ENCODE peak calls at places on chromosomes 5 and 9, in ten cellular contexts. U, B, K, W, J, G, Z, I, S and V are unnamed samples.

GRCh38 chr5:149371296-149371962 is 7.7 kb downstream of the IL17B start:
- DNase-seq in K (peak), I (peak), W (peak), J (peak), S (peak), B (peak), U (peak), G (peak), Z (peak), V (no peak)

GRCh38 chr5:42912184-42912766 is 100.6 kb upstream of the SELENOP start:
- DNase-seq in G (peak), W (peak), Z (peak), U (peak), B (peak), K (peak), S (peak), I (peak), J (no peak), V (no peak)

GRCh38 chr5:9739135-9739534 is 109.0 kb upstream of the TAS2R1 start:
- DNase-seq in S (no peak), B (no peak), I (no peak), J (no peak), U (no peak), Z (peak), K (no peak), W (no peak), G (no peak), V (no peak)

GRCh38 chr9:13383216-13383615 is 103.7 kb upstream of the MPDZ start:
- DNase-seq in S (no peak), G (no peak), J (no peak), Z (no peak), K (no peak), W (no peak), U (no peak), I (no peak), B (no peak), V (no peak)

GRCh38 chr5:111277061-111277460 is 52.9 kb downstream of the CAMK4 start:
- DNase-seq in K (no peak), S (no peak), U (no peak), I (no peak), B (no peak), J (no peak), G (no peak), Z (no peak), W (no peak), V (no peak)

GRCh38 chr9:114288233-114289051 is 34.5 kb upstream of the ORM1 start:
- DNase-seq in S (no peak), W (no peak), K (no peak), J (peak), B (peak), Z (peak), G (no peak), U (peak), I (no peak), V (peak)

GRCh38 chr5:16736158-16736994 is 119.6 kb upstream of the RETREG1 start:
- DNase-seq in Z (peak), U (peak), G (no peak), W (no peak), S (no peak), K (no peak), B (peak), I (no peak), J (no peak), V (no peak)

GRCh38 chr5:134249469-134250379 is 23.9 kb upstream of the PPP2CA start:
- DNase-seq in W (no peak), I (no peak), J (no peak), Z (no peak), S (peak), K (no peak), B (peak), U (peak), G (no peak), V (peak)

GRCh38 chr5:157219491-157220271 is 39.0 kb downstream of the ITK start:
- DNase-seq in U (no peak), Z (no peak), W (no peak), S (peak), G (no peak), B (no peak), I (no peak), K (no peak), J (no peak), V (no peak)

GRCh38 chr9:128416014-128416413 is 4.6 kb upstream of the CERCAM start:
- DNase-seq in I (no peak), U (no peak), W (no peak), G (no peak), Z (no peak), K (no peak), S (no peak), J (no peak), B (no peak), V (no peak)

GRCh38 chr9:90504486-90504885 is 138.1 kb downstream of the DIRAS2 start:
- DNase-seq in I (no peak), W (no peak), Z (no peak), G (no peak), S (no peak), J (no peak), B (no peak), K (no peak), U (no peak), V (no peak)

GRCh38 chr9:91101598-91102168 is 260.0 kb downstream of the AUH start:
- DNase-seq in K (peak), G (peak), J (no peak), I (peak), Z (no peak), S (no peak), B (no peak), W (peak), U (no peak), V (no peak)

GRCh38 chr5:100852988-100853449 is 50.1 kb downstream of the ST8SIA4 start:
- DNase-seq in W (no peak), Z (no peak), U (no peak), I (peak), K (no peak), S (peak), G (no peak), B (no peak), J (no peak), V (no peak)

GRCh38 chr5:139746691-139747582 is 48.7 kb upstream of the PSD2 start:
- DNase-seq in I (peak), Z (peak), G (peak), W (peak), U (peak), K (peak), B (peak), S (no peak), J (peak), V (peak)

GRCh38 chr9:105716146-105716545 is 21.8 kb downstream of the TMEM38B start:
- DNase-seq in U (no peak), I (no peak), W (no peak), G (no peak), Z (no peak), S (no peak), B (no peak), J (no peak), K (no peak), V (no peak)

GRCh38 chr9:123108976-123109375 is 75.5 kb downstream of the GPR21 start:
- DNase-seq in J (no peak), S (no peak), G (no peak), I (no peak), K (no peak), U (no peak), B (no peak), Z (no peak), W (no peak), V (no peak)

GRCh38 chr9:125749951-125750655 is 2.9 kb downstream of the PBX3 start:
- DNase-seq in G (no peak), K (no peak), Z (no peak), W (no peak), S (no peak), B (no peak), U (peak), I (no peak), J (no peak), V (no peak)

GRCh38 chr9:34590376-34591090 is 1.0 kb upstream of the CNTFR start:
- DNase-seq in Z (no peak), J (no peak), W (no peak), B (no peak), S (no peak), I (no peak), U (no peak), G (no peak), K (no peak), V (peak)

GRCh38 chr5:169071-169727 is 22.1 kb upstream of the LRRC14B start:
- DNase-seq in W (no peak), K (no peak), U (peak), S (no peak), B (peak), I (no peak), J (peak), Z (no peak), G (no peak), V (peak)

GRCh38 chr5:44952376-44952775 is 143.6 kb downstream of the MRPS30 start:
- DNase-seq in S (peak), G (no peak), W (no peak), Z (peak), U (peak), I (peak), J (no peak), B (peak), K (no peak), V (no peak)

GRCh38 chr9:124277420-124277819 is 19.7 kb downstream of the NEK6 start:
- DNase-seq in U (no peak), K (no peak), Z (no peak), I (no peak), B (no peak), G (no peak), W (no peak), S (no peak), J (no peak), V (no peak)

GRCh38 chr5:176614805-176615478 is 5.0 kb upstream of the GPRIN1 start:
- DNase-seq in Z (no peak), W (no peak), S (peak), K (no peak), G (no peak), U (peak), J (no peak), I (no peak), B (peak), V (no peak)

GRCh38 chr5:119273391-119273839 is 82.4 kb upstream of the TNFAIP8 start:
- DNase-seq in G (no peak), I (peak), S (peak), U (no peak), W (no peak), J (no peak), Z (no peak), K (no peak), B (no peak), V (no peak)

GRCh38 chr5:143105216-143105905 is 298.1 kb downstream of the NR3C1 start:
- DNase-seq in J (no peak), G (no peak), Z (no peak), K (no peak), U (no peak), I (no peak), B (no peak), S (no peak), W (no peak), V (no peak)

GRCh38 chr5:86974910-86975309 is 292.8 kb upstream of the RASA1 start:
- DNase-seq in U (no peak), B (no peak), K (no peak), W (no peak), G (no peak), I (no peak), S (peak), Z (no peak), J (no peak), V (no peak)